ENCODE peak calls at places on chromosomes 3 and 15, in seven cellular contexts. E is lower lobe of right lung, Y is esophagus muscularis mucosa, X is neural progenitor cell, D is A549, G is upper lobe of left lung, F is thoracic aorta. A is an unnamed sample.

GRCh38 chr3:119716998-119717397 is 14.2 kb downstream of the CFAP91 start:
- DNase-seq in D (no peak), E (no peak), F (no peak), G (no peak), Y (no peak), X (no peak), A (no peak)

GRCh38 chr15:88649286-88649733 is 10.5 kb downstream of the ISG20 start:
- DNase-seq in Y (no peak), D (peak; percentile 61), G (peak; percentile 81), X (no peak), F (no peak), E (no peak), A (peak; percentile 53)

GRCh38 chr3:120160050-120160449 is 65.8 kb upstream of the GSK3B start:
- DNase-seq in X (no peak), D (peak; percentile 76), E (peak; percentile 78), F (peak; percentile 48), Y (peak; percentile 94), G (no peak), A (no peak)

GRCh38 chr3:47394867-47395266 is 14.0 kb downstream of the PTPN23 start:
- DNase-seq in X (no peak), Y (no peak), F (no peak), G (no peak), E (no peak), D (no peak), A (no peak)

GRCh38 chr3:151976211-151977050 is 103.0 kb downstream of the SUCNR1 start:
- DNase-seq in F (peak; percentile 2), G (no peak), X (no peak), E (no peak), D (peak; percentile 82), Y (no peak), A (no peak)

GRCh38 chr15:31091531-31091930 is 10.0 kb downstream of the TRPM1 start:
- DNase-seq in X (no peak), E (no peak), Y (no peak), D (peak; percentile 44), G (no peak), F (no peak), A (no peak)

GRCh38 chr15:59814409-59814808 is 125.3 kb upstream of the BNIP2 start:
- DNase-seq in D (no peak), X (no peak), E (no peak), Y (peak; percentile 47), F (no peak), G (no peak), A (peak; percentile 45)

GRCh38 chr15:69668049-69668705 is 215.6 kb downstream of the RPLP1 start:
- DNase-seq in D (no peak), G (peak; percentile 21), Y (no peak), F (no peak), X (no peak), E (no peak), A (no peak)

GRCh38 chr3:190378240-190378891 is 9.6 kb upstream of the CLDN16 start:
- DNase-seq in G (no peak), X (no peak), Y (no peak), E (no peak), D (peak; percentile 48), F (no peak), A (no peak)

GRCh38 chr3:16504242-16504641 is 9.3 kb downstream of the RFTN1 start:
- DNase-seq in X (no peak), D (no peak), Y (no peak), G (no peak), F (no peak), E (no peak), A (no peak)

GRCh38 chr15:49709815-49710214 is 89.0 kb downstream of the DTWD1 start:
- DNase-seq in D (no peak), E (no peak), Y (no peak), F (no peak), G (no peak), X (no peak), A (no peak)

GRCh38 chr3:172135766-172136729 is 96.7 kb downstream of the FNDC3B start:
- DNase-seq in Y (no peak), G (no peak), F (no peak), D (peak; percentile 73), X (no peak), E (no peak), A (no peak)

GRCh38 chr3:12454808-12455121 is 29.5 kb upstream of the TSEN2 start:
- DNase-seq in X (no peak), G (no peak), D (no peak), E (no peak), F (no peak), Y (no peak), A (no peak)

GRCh38 chr15:66254364-66255292 is 1.1 kb upstream of the MEGF11 start:
- DNase-seq in X (peak; percentile 50), D (no peak), F (no peak), G (peak; percentile 60), Y (no peak), E (no peak), A (no peak)

GRCh38 chr3:23377928-23378672 is 175.0 kb downstream of the UBE2E2 start:
- DNase-seq in Y (no peak), F (no peak), X (no peak), E (no peak), G (no peak), D (no peak), A (no peak)

GRCh38 chr3:23888617-23889228 is 28.1 kb downstream of the NKIRAS1 start:
- DNase-seq in D (peak; percentile 47), E (no peak), X (no peak), F (no peak), G (no peak), Y (no peak), A (no peak)

GRCh38 chr3:11078826-11079520 is 75.3 kb upstream of the HRH1 start:
- DNase-seq in X (peak; percentile 20), Y (no peak), G (no peak), F (no peak), E (no peak), D (no peak), A (no peak)

GRCh38 chr15:68782589-68783161 is 38.0 kb downstream of the ANP32A start:
- DNase-seq in X (no peak), Y (no peak), D (no peak), G (no peak), E (no peak), F (no peak), A (no peak)

GRCh38 chr3:141094851-141095545 is 43.9 kb downstream of the SPSB4 start:
- DNase-seq in F (peak; percentile 77), G (no peak), E (no peak), D (no peak), X (peak; percentile 83), Y (no peak), A (no peak)

GRCh38 chr3:98691897-98692296 is 71.2 kb upstream of the ST3GAL6 start:
- DNase-seq in D (no peak), F (no peak), X (no peak), E (no peak), Y (no peak), G (no peak), A (no peak)

GRCh38 chr3:18562364-18563154 is 137.4 kb upstream of the SATB1 start:
- DNase-seq in Y (no peak), D (no peak), G (no peak), F (no peak), E (no peak), X (no peak), A (no peak)

GRCh38 chr3:46129588-46130272 is 78.4 kb downstream of the CCR1 start:
- DNase-seq in F (no peak), E (no peak), X (no peak), D (no peak), Y (no peak), G (no peak), A (no peak)

GRCh38 chr3:126081618-126082333 is 2.1 kb downstream of the SLC41A3 start:
- DNase-seq in E (no peak), Y (peak; percentile 91), D (peak; percentile 56), G (peak; percentile 69), F (no peak), X (no peak), A (no peak)

GRCh38 chr3:174949523-174949922 is 90.4 kb downstream of the NAALADL2 start:
- DNase-seq in Y (no peak), E (no peak), D (peak; percentile 43), G (no peak), F (peak; percentile 9), X (no peak), A (no peak)

GRCh38 chr3:27943106-27943505 is 221.0 kb upstream of the EOMES start:
- DNase-seq in F (no peak), G (no peak), Y (no peak), E (no peak), X (peak; percentile 59), D (peak; percentile 36), A (no peak)

GRCh38 chr15:100017140-100017539 is 283.9 kb upstream of the LYSMD4 start:
- DNase-seq in Y (no peak), G (no peak), X (no peak), F (no peak), D (no peak), E (no peak), A (no peak)

GRCh38 chr3:192917508-192918274 is at the start of gene MB21D2:
- DNase-seq in D (peak; percentile 81), E (peak; percentile 75), Y (peak; percentile 93), F (peak; percentile 40), G (peak; percentile 94), X (peak; percentile 79), A (peak; percentile 35)

GRCh38 chr3:192919895-192920294 is 2.2 kb upstream of the MB21D2 start:
- DNase-seq in F (no peak), Y (no peak), X (no peak), D (no peak), G (no peak), E (no peak), A (no peak)

GRCh38 chr3:192918275-192918588 is 576 bp upstream of the MB21D2 start:
- DNase-seq in Y (no peak), E (no peak), F (no peak), G (no peak), X (no peak), D (no peak), A (no peak)

GRCh38 chr3:192921793-192922192 is 4.1 kb upstream of the MB21D2 start:
- DNase-seq in F (no peak), D (no peak), E (no peak), G (no peak), X (no peak), Y (no peak), A (no peak)

GRCh38 chr3:192920406-192920805 is 2.8 kb upstream of the MB21D2 start:
- DNase-seq in X (no peak), Y (no peak), E (no peak), D (no peak), G (no peak), F (no peak), A (no peak)
- TF ChIP-seq CTCF in X (no peak), Y (no peak), E (no peak), D (no peak), G (no peak), F (no peak), A (no peak)

GRCh38 chr15:20340931-20341661 is 200.5 kb downstream of the GOLGA6L6 start:
- DNase-seq in G (peak; percentile 95), E (peak; percentile 90), X (peak; percentile 47), F (no peak), Y (peak; percentile 98), D (peak; percentile 35), A (peak; percentile 48)
- H3K9me3 ChIP-seq in G (no peaks in the 10 kb centered on the region), E (peaks cover 10% of the 10 kb centered on the region), X (peaks cover 27% of the 10 kb centered on the region), F (peaks cover 5% of the 10 kb centered on the region), Y (peaks cover 13% of the 10 kb centered on the region), D (peaks cover 61% of the 10 kb centered on the region), A (peaks cover 3% of the 10 kb centered on the region)

GRCh38 chr3:4395448-4395847 is 71.6 kb downstream of the SUMF1 start:
- DNase-seq in G (no peak), X (no peak), D (no peak), E (no peak), F (no peak), Y (no peak), A (no peak)
- H3K27ac ChIP-seq in G (no peak overlapping the region), X (no peak overlapping the region), D (no peak overlapping the region), E (no peak overlapping the region), F (no peak overlapping the region), Y (no peak overlapping the region), A (no peak overlapping the region)

GRCh38 chr3:30779686-30780287 is 114.7 kb downstream of the GADL1 start:
- DNase-seq in Y (no peak), F (no peak), E (no peak), D (peak; percentile 38), G (no peak), X (peak; percentile 49), A (no peak)
- TF ChIP-seq CTCF in Y (peak; percentile 46), F (no peak), E (peak; percentile 38), D (peak; percentile 47), G (no peak), X (peak; percentile 57), A (no peak)

A was measured in CD4-positive, alpha-beta T cell.